ENCODE peak calls at places on chromosomes 11 and 22, in seven cellular contexts. V is RWPE1; F is fibroblast of the aortic adventitia; R is HT1080; A is mucosa of descending colon; E is T-helper 2 cell; W is activated CD4-positive, alpha-beta T cell treated with anti-CD3 and anti-CD28 coated beads for 4 hours. G is an unnamed sample.

GRCh38 chr11:57787920-57788716 is 26.5 kb downstream of the CTNND1 start:
- DNase-seq in V (peak; percentile 91), F (no peak), R (no peak), A (no peak), E (no peak), W (no peak), G (no peak)

GRCh38 chr11:70032470-70032795 is 45.7 kb upstream of the ANO1 start:
- DNase-seq in V (no peak), F (no peak), R (no peak), A (no peak), E (no peak), W (no peak), G (no peak)

GRCh38 chr11:85766801-85767200 is 44.1 kb downstream of the SYTL2 start:
- DNase-seq in V (no peak), F (no peak), R (no peak), A (no peak), E (no peak), W (no peak), G (no peak)

GRCh38 chr11:67519726-67520125 is 3.5 kb downstream of the CABP2 start:
- DNase-seq in V (no peak), F (no peak), R (no peak), A (no peak), E (no peak), W (no peak), G (no peak)

GRCh38 chr22:30193031-30193794 is 53.3 kb downstream of the LIF start:
- DNase-seq in V (no peak), F (no peak), R (no peak), A (no peak), E (no peak), W (no peak), G (no peak)

GRCh38 chr11:112706863-112707262 is 254.4 kb upstream of the NCAM1 start:
- DNase-seq in V (no peak), F (no peak), R (no peak), A (no peak), E (no peak), W (no peak), G (no peak)

GRCh38 chr11:73566422-73566821 is 31.5 kb downstream of the FAM168A start:
- DNase-seq in V (no peak), F (peak; percentile 24), R (peak; percentile 28), A (no peak), E (no peak), W (no peak), G (no peak)

GRCh38 chr11:114317738-114318137 is 21.5 kb downstream of the NNMT start:
- DNase-seq in V (no peak), F (peak; percentile 84), R (peak; percentile 45), A (peak; percentile 29), E (no peak), W (no peak), G (no peak)

GRCh38 chr11:48043111-48043997 is 63.0 kb downstream of the PTPRJ start:
- DNase-seq in V (no peak), F (no peak), R (no peak), A (no peak), E (no peak), W (no peak), G (no peak)

GRCh38 chr22:31520036-31520435 is 23.7 kb downstream of the SFI1 start:
- DNase-seq in V (no peak), F (no peak), R (no peak), A (no peak), E (no peak), W (no peak), G (no peak)

GRCh38 chr11:62644220-62644619 is 2.2 kb downstream of the GANAB start:
- DNase-seq in V (no peak), F (no peak), R (no peak), A (no peak), E (no peak), W (no peak), G (no peak)

GRCh38 chr11:61718613-61719302 is 33.7 kb upstream of the MYRF start:
- DNase-seq in V (no peak), F (peak; percentile 55), R (peak; percentile 76), A (peak; percentile 32), E (no peak), W (no peak), G (no peak)

GRCh38 chr11:126113012-126113411 is 50.3 kb upstream of the CDON start:
- DNase-seq in V (no peak), F (no peak), R (no peak), A (no peak), E (no peak), W (no peak), G (no peak)